ENCODE peak calls at places on chromosomes 16 and 17, in nine cellular contexts. One of them, this sample, is unnamed.

GRCh38 chr16:52569296-52569695 is 22.4 kb upstream of the TOX3 start:
- DNase-seq in stimulated activated CD4-positive, alpha-beta T cell treated with anti-CD3 and anti-CD28 coated beads, Interleukin-15, amount 100 ng/mL, for 1 hour: no peak
- DNase-seq in HFF-Myc: no peak
- DNase-seq in BE2C: no peak
- DNase-seq in COR-L47: peak
- DNase-seq in endodermal cell: no peak
- DNase-seq in NCI-H1092: peak
- DNase-seq in iris pigment epithelial cell: no peak
- DNase-seq in HFFc6: no peak
- DNase-seq in this sample: no peak

GRCh38 chr17:30549864-30550511 is 72.8 kb downstream of the GOSR1 start:
- DNase-seq in BE2C: no peak
- DNase-seq in COR-L47: no peak
- DNase-seq in HFFc6: no peak
- DNase-seq in stimulated activated CD4-positive, alpha-beta T cell treated with anti-CD3 and anti-CD28 coated beads, Interleukin-15, amount 100 ng/mL, for 1 hour: no peak
- DNase-seq in iris pigment epithelial cell: no peak
- DNase-seq in endodermal cell: peak
- DNase-seq in NCI-H1092: no peak
- DNase-seq in HFF-Myc: no peak
- DNase-seq in this sample: no peak

GRCh38 chr17:2704031-2704889 is 7.3 kb downstream of the CLUH start:
- DNase-seq in BE2C: no peak
- DNase-seq in stimulated activated CD4-positive, alpha-beta T cell treated with anti-CD3 and anti-CD28 coated beads, Interleukin-15, amount 100 ng/mL, for 1 hour: no peak
- DNase-seq in HFF-Myc: no peak
- DNase-seq in iris pigment epithelial cell: no peak
- DNase-seq in COR-L47: no peak
- DNase-seq in HFFc6: no peak
- DNase-seq in endodermal cell: peak
- DNase-seq in NCI-H1092: no peak
- DNase-seq in this sample: no peak

GRCh38 chr17:28492352-28493310 is 13.5 kb upstream of the FOXN1 start:
- DNase-seq in BE2C: no peak
- DNase-seq in HFFc6: peak
- DNase-seq in HFF-Myc: no peak
- DNase-seq in stimulated activated CD4-positive, alpha-beta T cell treated with anti-CD3 and anti-CD28 coated beads, Interleukin-15, amount 100 ng/mL, for 1 hour: no peak
- DNase-seq in iris pigment epithelial cell: peak
- DNase-seq in endodermal cell: no peak
- DNase-seq in NCI-H1092: no peak
- DNase-seq in COR-L47: no peak
- DNase-seq in this sample: no peak

GRCh38 chr16:83946781-83947566 is 6.1 kb upstream of the OSGIN1 start:
- DNase-seq in endodermal cell: no peak
- DNase-seq in COR-L47: no peak
- DNase-seq in iris pigment epithelial cell: no peak
- DNase-seq in BE2C: no peak
- DNase-seq in NCI-H1092: no peak
- DNase-seq in HFFc6: no peak
- DNase-seq in stimulated activated CD4-positive, alpha-beta T cell treated with anti-CD3 and anti-CD28 coated beads, Interleukin-15, amount 100 ng/mL, for 1 hour: no peak
- DNase-seq in HFF-Myc: no peak
- DNase-seq in this sample: no peak

GRCh38 chr16:84943620-84944019 is 67.7 kb downstream of the ZDHHC7 start:
- DNase-seq in HFFc6: no peak
- DNase-seq in BE2C: no peak
- DNase-seq in endodermal cell: no peak
- DNase-seq in stimulated activated CD4-positive, alpha-beta T cell treated with anti-CD3 and anti-CD28 coated beads, Interleukin-15, amount 100 ng/mL, for 1 hour: no peak
- DNase-seq in COR-L47: no peak
- DNase-seq in iris pigment epithelial cell: no peak
- DNase-seq in HFF-Myc: no peak
- DNase-seq in NCI-H1092: no peak
- DNase-seq in this sample: no peak

GRCh38 chr17:78601577-78602190 is 24.5 kb upstream of the DNAH17 start:
- DNase-seq in BE2C: no peak
- DNase-seq in COR-L47: no peak
- DNase-seq in HFFc6: no peak
- DNase-seq in NCI-H1092: no peak
- DNase-seq in endodermal cell: no peak
- DNase-seq in stimulated activated CD4-positive, alpha-beta T cell treated with anti-CD3 and anti-CD28 coated beads, Interleukin-15, amount 100 ng/mL, for 1 hour: no peak
- DNase-seq in iris pigment epithelial cell: no peak
- DNase-seq in HFF-Myc: no peak
- DNase-seq in this sample: no peak

GRCh38 chr16:457732-458400 is 32.4 kb downstream of the RAB11FIP3 start:
- DNase-seq in COR-L47: no peak
- DNase-seq in NCI-H1092: no peak
- DNase-seq in HFF-Myc: no peak
- DNase-seq in endodermal cell: peak
- DNase-seq in BE2C: peak
- DNase-seq in stimulated activated CD4-positive, alpha-beta T cell treated with anti-CD3 and anti-CD28 coated beads, Interleukin-15, amount 100 ng/mL, for 1 hour: no peak
- DNase-seq in iris pigment epithelial cell: no peak
- DNase-seq in HFFc6: no peak
- DNase-seq in this sample: no peak

GRCh38 chr17:41823141-41823524 is 10.3 kb downstream of the FKBP10 start:
- DNase-seq in NCI-H1092: no peak
- DNase-seq in stimulated activated CD4-positive, alpha-beta T cell treated with anti-CD3 and anti-CD28 coated beads, Interleukin-15, amount 100 ng/mL, for 1 hour: no peak
- DNase-seq in HFF-Myc: no peak
- DNase-seq in iris pigment epithelial cell: no peak
- DNase-seq in endodermal cell: no peak
- DNase-seq in COR-L47: no peak
- DNase-seq in HFFc6: no peak
- DNase-seq in BE2C: no peak
- DNase-seq in this sample: no peak

GRCh38 chr16:85614338-85615013 is 1.4 kb downstream of the GSE1 start:
- DNase-seq in stimulated activated CD4-positive, alpha-beta T cell treated with anti-CD3 and anti-CD28 coated beads, Interleukin-15, amount 100 ng/mL, for 1 hour: no peak
- DNase-seq in NCI-H1092: no peak
- DNase-seq in endodermal cell: peak
- DNase-seq in iris pigment epithelial cell: no peak
- DNase-seq in HFF-Myc: no peak
- DNase-seq in BE2C: no peak
- DNase-seq in HFFc6: no peak
- DNase-seq in COR-L47: no peak
- DNase-seq in this sample: no peak

GRCh38 chr16:85165781-85166180 is 53.5 kb upstream of the CIBAR2 start:
- DNase-seq in HFFc6: no peak
- DNase-seq in BE2C: no peak
- DNase-seq in HFF-Myc: no peak
- DNase-seq in COR-L47: no peak
- DNase-seq in endodermal cell: no peak
- DNase-seq in stimulated activated CD4-positive, alpha-beta T cell treated with anti-CD3 and anti-CD28 coated beads, Interleukin-15, amount 100 ng/mL, for 1 hour: no peak
- DNase-seq in iris pigment epithelial cell: no peak
- DNase-seq in NCI-H1092: no peak
- DNase-seq in this sample: no peak

GRCh38 chr17:72974605-72975232 is 117.8 kb downstream of the SLC39A11 start:
- DNase-seq in NCI-H1092: no peak
- DNase-seq in HFFc6: peak
- DNase-seq in BE2C: no peak
- DNase-seq in iris pigment epithelial cell: peak
- DNase-seq in COR-L47: no peak
- DNase-seq in stimulated activated CD4-positive, alpha-beta T cell treated with anti-CD3 and anti-CD28 coated beads, Interleukin-15, amount 100 ng/mL, for 1 hour: no peak
- DNase-seq in HFF-Myc: no peak
- DNase-seq in endodermal cell: no peak
- DNase-seq in this sample: no peak

GRCh38 chr16:66127459-66128362 is 238.8 kb upstream of the CDH5 start:
- DNase-seq in NCI-H1092: no peak
- DNase-seq in BE2C: peak
- DNase-seq in stimulated activated CD4-positive, alpha-beta T cell treated with anti-CD3 and anti-CD28 coated beads, Interleukin-15, amount 100 ng/mL, for 1 hour: no peak
- DNase-seq in COR-L47: peak
- DNase-seq in iris pigment epithelial cell: peak
- DNase-seq in HFF-Myc: no peak
- DNase-seq in endodermal cell: peak
- DNase-seq in HFFc6: no peak
- DNase-seq in this sample: no peak

GRCh38 chr16:56190903-56191806 is at the start of gene GNAO1:
- DNase-seq in stimulated activated CD4-positive, alpha-beta T cell treated with anti-CD3 and anti-CD28 coated beads, Interleukin-15, amount 100 ng/mL, for 1 hour: peak
- DNase-seq in COR-L47: peak
- DNase-seq in BE2C: peak
- DNase-seq in iris pigment epithelial cell: peak
- DNase-seq in HFFc6: no peak
- DNase-seq in endodermal cell: peak
- DNase-seq in HFF-Myc: no peak
- DNase-seq in NCI-H1092: peak
- DNase-seq in this sample: no peak

GRCh38 chr17:28874750-28875149 is 19.9 kb downstream of the ERAL1 start:
- DNase-seq in COR-L47: no peak
- DNase-seq in stimulated activated CD4-positive, alpha-beta T cell treated with anti-CD3 and anti-CD28 coated beads, Interleukin-15, amount 100 ng/mL, for 1 hour: no peak
- DNase-seq in iris pigment epithelial cell: no peak
- DNase-seq in HFFc6: no peak
- DNase-seq in HFF-Myc: no peak
- DNase-seq in BE2C: no peak
- DNase-seq in endodermal cell: no peak
- DNase-seq in NCI-H1092: no peak
- DNase-seq in this sample: no peak

This sample was measured in H1.